ENCODE peak calls at places on chromosomes 4 and X, in five cellular contexts. Y is cardiac muscle cell; O is ascending aorta; L is K562; P is Jurkat, Clone E6-1. E is an unnamed sample.

GRCh38 chrX:78314561-78314960 is 12.8 kb downstream of the CYSLTR1 start:
- DNase-seq in O (no peak), Y (no peak), P (no peak), L (no peak), E (no peak)

GRCh38 chr4:78369691-78370090 is 181.9 kb upstream of the ANXA3 start:
- DNase-seq in O (no peak), P (no peak), Y (peak; percentile 13), L (no peak), E (no peak)

GRCh38 chr4:27043200-27043599 is 182.6 kb downstream of the STIM2 start:
- DNase-seq in O (no peak), L (no peak), P (no peak), Y (no peak), E (no peak)

GRCh38 chr4:160611181-160611580 is 1508.3 kb downstream of the RAPGEF2 start:
- DNase-seq in P (no peak), O (no peak), Y (no peak), L (no peak), E (no peak)

GRCh38 chrX:118807151-118808017 is 16.2 kb upstream of the ZCCHC12 start:
- DNase-seq in P (peak; percentile 16), O (no peak), L (peak; percentile 60), Y (peak; percentile 68), E (peak; percentile 14)

GRCh38 chr4:153969542-153969941 is 180.7 kb upstream of the SFRP2 start:
- DNase-seq in L (no peak), Y (no peak), P (no peak), O (no peak), E (no peak)

GRCh38 chr4:48147621-48148020 is 13.6 kb upstream of the TXK start:
- DNase-seq in P (no peak), L (no peak), O (no peak), Y (no peak), E (no peak)

GRCh38 chr4:39044947-39045734 is 12.9 kb upstream of the TMEM156 start:
- DNase-seq in O (no peak), P (no peak), Y (peak; percentile 44), L (peak; percentile 76), E (no peak)

GRCh38 chrX:46991664-46992063 is 79.4 kb downstream of the JADE3 start:
- DNase-seq in O (no peak), P (no peak), L (no peak), Y (no peak), E (no peak)
- H3K4me3 ChIP-seq in O (no peak overlapping the region), P (no peak overlapping the region), L (no peak overlapping the region), Y (no peak overlapping the region), E (no peak overlapping the region)

DNA sequence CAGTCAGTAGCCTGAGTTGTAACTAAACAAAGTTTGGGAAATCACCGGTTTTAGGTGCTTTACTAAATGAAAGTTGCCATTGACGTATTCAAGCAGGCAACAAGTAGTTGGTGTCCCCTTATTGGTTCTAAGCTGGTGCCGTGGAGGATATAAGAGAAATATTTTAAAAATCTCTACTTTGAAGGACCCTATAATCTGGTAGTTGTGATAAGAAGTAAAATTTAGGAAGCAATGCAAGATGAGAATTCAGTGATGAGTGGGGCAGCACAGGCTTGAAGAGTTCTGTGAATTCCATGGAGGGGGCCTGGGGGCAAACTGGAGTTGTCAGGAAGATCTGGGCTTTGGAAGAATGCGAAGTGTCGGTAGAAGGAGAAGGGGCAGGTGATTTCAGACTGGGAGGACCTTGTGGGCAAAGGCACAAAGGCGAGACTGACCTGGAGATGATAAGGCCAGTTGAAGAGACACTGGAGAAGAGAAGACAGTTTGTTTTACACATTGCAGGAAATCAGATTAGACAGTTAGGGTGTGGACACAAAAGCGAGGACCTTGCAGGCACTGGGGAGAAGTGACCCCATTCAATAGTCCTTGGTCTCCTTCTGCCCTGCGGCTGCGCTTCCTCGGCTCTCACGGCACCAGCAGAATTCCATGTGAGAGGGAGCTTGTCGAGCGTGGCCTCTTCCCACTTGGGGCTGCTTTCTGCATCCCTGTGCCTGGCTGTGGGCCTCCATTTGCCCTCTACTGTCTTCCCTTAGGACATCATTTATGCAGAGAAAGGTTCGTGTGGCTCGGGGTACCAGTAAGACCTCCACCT is 1.3 kb downstream of the RHOH start:
- DNase-seq in O (no peak), L (peak; percentile 88), Y (no peak), P (no peak), E (no peak)
- H3K4me3 ChIP-seq in O (peak overlapping the region; percentile 4), L (peak overlapping the region; percentile 50), Y (no peak overlapping the region), P (peak overlapping the region; percentile 73), E (no peak overlapping the region)

DNA sequence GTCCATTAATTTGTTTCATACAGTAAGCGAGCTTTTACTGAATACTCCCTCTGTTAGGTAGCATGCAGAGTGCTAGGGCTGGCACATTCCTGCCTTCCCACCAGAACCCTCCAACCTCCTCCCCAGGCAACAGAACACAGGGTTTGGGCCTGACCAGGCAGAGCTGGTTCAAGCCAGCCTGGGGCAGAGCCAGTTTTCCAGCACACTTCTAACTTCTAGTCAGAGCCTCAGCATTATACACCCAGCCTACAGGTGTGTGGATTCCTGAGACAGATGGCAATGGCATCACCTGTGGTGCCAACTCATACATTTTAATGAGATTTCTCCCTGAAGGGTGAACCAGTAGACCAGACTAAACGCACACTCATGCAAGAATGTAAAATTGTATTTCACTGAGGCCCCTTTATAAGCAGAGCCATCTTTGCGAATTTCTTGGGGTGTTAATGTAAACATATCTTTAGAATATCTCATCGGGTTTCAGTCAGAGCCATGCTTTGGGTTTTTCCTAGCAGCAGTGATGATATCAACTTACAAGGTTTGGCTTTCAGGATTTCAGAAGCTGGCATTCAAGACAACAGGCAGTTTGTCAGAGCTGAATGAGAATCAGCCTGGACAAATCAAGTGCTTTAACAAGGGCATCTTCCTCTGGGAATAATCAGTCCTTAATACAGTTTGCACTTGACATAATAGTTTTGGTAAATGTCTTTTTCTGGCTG is 92.0 kb downstream of the GATB start:
- DNase-seq in O (no peak), L (no peak), Y (no peak), P (no peak), E (no peak)
- H3K4me3 ChIP-seq in O (no peak overlapping the region), L (no peak overlapping the region), Y (no peak overlapping the region), P (no peak overlapping the region), E (no peak overlapping the region)

DNA sequence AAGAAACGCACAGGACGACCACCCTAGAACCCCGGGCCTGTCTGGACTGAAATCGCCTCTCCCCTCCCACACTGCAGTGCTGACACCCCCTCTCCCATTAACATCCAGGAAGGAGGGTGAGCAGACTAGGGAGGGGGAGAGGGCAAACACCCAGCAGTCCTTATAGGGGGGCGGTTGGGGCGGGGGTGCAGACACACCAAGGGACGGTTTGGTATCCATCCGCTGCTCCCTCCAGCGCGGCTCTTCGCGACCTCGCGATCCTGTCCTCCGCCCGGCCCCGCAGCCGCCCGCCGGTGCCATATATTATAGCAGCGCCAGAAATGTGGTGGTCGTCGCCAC is 411 bp upstream of the GPRASP1 start:
- DNase-seq in O (no peak), Y (no peak), P (no peak), L (no peak), E (no peak)
- H3K4me3 ChIP-seq in O (peak overlapping the region; percentile 72), Y (peak overlapping the region; percentile 36), P (no peak overlapping the region), L (no peak overlapping the region), E (peak overlapping the region; percentile 53)

DNA sequence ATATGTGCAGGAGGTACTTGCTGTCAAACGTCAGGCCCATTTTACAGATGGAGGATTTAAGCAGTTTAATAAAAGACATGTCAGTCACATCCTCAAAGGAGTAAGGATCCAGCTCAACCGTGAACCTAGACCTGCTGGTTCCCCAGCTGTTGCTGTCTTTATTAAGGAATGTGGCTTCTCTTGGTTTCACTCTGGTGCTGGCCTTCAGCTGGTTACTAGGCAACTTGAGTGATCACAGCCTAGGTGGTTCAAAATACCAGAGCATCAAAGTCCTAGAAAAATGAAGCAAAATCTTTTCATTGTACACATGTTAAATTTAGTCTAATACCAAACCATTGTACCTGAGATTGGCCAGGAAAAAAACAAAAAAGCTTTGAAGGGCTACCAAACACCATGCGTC is 32.7 kb upstream of the GLRA2 start:
- DNase-seq in P (no peak), O (no peak), Y (peak; percentile 0), L (no peak), E (no peak)
- H3K4me3 ChIP-seq in P (no peak overlapping the region), O (peak overlapping the region; percentile 54), Y (no peak overlapping the region), L (no peak overlapping the region), E (no peak overlapping the region)

GRCh38 chr4:62644372-62644771 is 1444.2 kb downstream of the ADGRL3 start:
- DNase-seq in O (no peak), L (peak; percentile 4), P (peak; percentile 21), Y (peak; percentile 26), E (no peak)
- H3K4me3 ChIP-seq in O (no peak overlapping the region), L (no peak overlapping the region), P (no peak overlapping the region), Y (no peak overlapping the region), E (no peak overlapping the region)

DNA sequence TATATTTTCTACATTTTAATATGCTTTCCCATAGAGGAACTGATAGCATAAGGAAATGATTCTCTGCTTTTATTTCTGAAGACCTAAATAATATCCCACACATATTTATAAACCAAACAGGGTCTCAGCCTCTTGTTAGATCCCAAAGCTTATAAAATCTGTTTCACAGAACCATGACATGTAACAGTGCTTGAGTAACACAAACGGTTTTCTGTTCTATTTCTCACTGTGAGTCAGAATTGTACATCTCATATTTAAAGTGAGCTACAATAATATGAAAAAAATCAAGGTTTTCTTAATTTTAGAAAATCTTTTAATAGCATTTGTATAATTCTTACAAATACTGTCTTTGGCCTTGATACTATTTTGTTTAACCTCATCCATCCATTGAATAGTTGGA is 51.2 kb downstream of the NR3C2 start:
- DNase-seq in P (no peak), Y (no peak), O (no peak), L (no peak), E (no peak)
- H3K4me3 ChIP-seq in P (no peak overlapping the region), Y (no peak overlapping the region), O (no peak overlapping the region), L (no peak overlapping the region), E (no peak overlapping the region)

GRCh38 chrX:108439961-108440696 is 491 bp downstream of the COL4A5 start:
- DNase-seq in P (no peak), O (no peak), L (peak; percentile 32), Y (peak; percentile 41), E (no peak)
- H3K4me3 ChIP-seq in P (no peak overlapping the region), O (peak overlapping the region; percentile 67), L (peak overlapping the region; percentile 52), Y (peak overlapping the region; percentile 90), E (peak overlapping the region; percentile 39)